ENCODE peak calls at places on chromosomes 3 and 15, in five cellular contexts. M, C, S, T and R are unnamed samples.

GRCh38 chr3:168511428-168512014 is 415.8 kb upstream of the GOLIM4 start:
- DNase-seq in M (no peak), C (no peak), S (no peak), T (no peak), R (no peak)

GRCh38 chr3:158352551-158352950 is 218.4 kb upstream of the MLF1 start:
- DNase-seq in M (no peak), C (no peak), S (no peak), T (no peak), R (no peak)

GRCh38 chr3:84077479-84077878 is 881.3 kb upstream of the CADM2 start:
- DNase-seq in M (no peak), C (no peak), S (no peak), T (no peak), R (no peak)

GRCh38 chr3:56424885-56425284 is 43.4 kb downstream of the ERC2 start:
- DNase-seq in M (no peak), C (no peak), S (no peak), T (no peak), R (no peak)

GRCh38 chr3:15610083-15610482 is 8.5 kb downstream of the BTD start:
- DNase-seq in M (no peak), C (no peak), S (no peak), T (no peak), R (no peak)

GRCh38 chr3:140420621-140421357 is 257.1 kb upstream of the TRIM42 start:
- DNase-seq in M (no peak), C (peak), S (no peak), T (no peak), R (no peak)

GRCh38 chr3:117017135-117017990 is 307.8 kb downstream of the TUSC7 start:
- DNase-seq in M (no peak), C (no peak), S (no peak), T (no peak), R (no peak)

GRCh38 chr3:113677745-113678144 is 18.7 kb downstream of the USF3 start:
- DNase-seq in M (no peak), C (no peak), S (no peak), T (no peak), R (peak)

GRCh38 chr15:58649175-58649574 is 100.3 kb downstream of the ADAM10 start:
- DNase-seq in M (no peak), C (no peak), S (no peak), T (no peak), R (no peak)

GRCh38 chr3:71549948-71550347 is 33.6 kb downstream of the FOXP1 start:
- DNase-seq in M (no peak), C (no peak), S (no peak), T (no peak), R (no peak)

GRCh38 chr3:50190921-50191660 is at the start of gene GNAT1:
- DNase-seq in M (no peak), C (no peak), S (no peak), T (no peak), R (no peak)

GRCh38 chr15:71051539-71051938 is 63.7 kb upstream of the THSD4 start:
- DNase-seq in M (no peak), C (no peak), S (no peak), T (no peak), R (no peak)

GRCh38 chr3:4561661-4562060 is 68.5 kb downstream of the ITPR1 start:
- DNase-seq in M (no peak), C (no peak), S (no peak), T (no peak), R (no peak)

GRCh38 chr15:95141486-95141885 is 910.1 kb downstream of the MCTP2 start:
- DNase-seq in M (no peak), C (no peak), S (no peak), T (no peak), R (no peak)

GRCh38 chr3:196471551-196471950 is 32.0 kb downstream of the RNF168 start:
- DNase-seq in M (no peak), C (no peak), S (no peak), T (no peak), R (no peak)

GRCh38 chr15:42130246-42130986 is 26.0 kb downstream of the PLA2G4F start:
- DNase-seq in M (no peak), C (no peak), S (peak), T (no peak), R (peak)

GRCh38 chr3:128170866-128171516 is 17.7 kb downstream of the EEFSEC start:
- DNase-seq in M (peak), C (peak), S (peak), T (peak), R (no peak)

GRCh38 chr3:149895339-149895738 is 75.4 kb downstream of the PFN2 start:
- DNase-seq in M (no peak), C (no peak), S (no peak), T (no peak), R (no peak)

GRCh38 chr3:154089416-154090115 is 31.6 kb upstream of the ARHGEF26 start:
- DNase-seq in M (no peak), C (no peak), S (no peak), T (no peak), R (no peak)

GRCh38 chr3:127709320-127710060 is 36.7 kb downstream of the ABTB1 start:
- DNase-seq in M (no peak), C (no peak), S (peak), T (no peak), R (peak)

GRCh38 chr15:29183071-29183831 is 86.4 kb downstream of the NSMCE3 start:
- DNase-seq in M (no peak), C (no peak), S (no peak), T (no peak), R (no peak)

GRCh38 chr3:178618907-178619306 is 82.7 kb downstream of the KCNMB2 start:
- DNase-seq in M (no peak), C (no peak), S (no peak), T (no peak), R (no peak)

GRCh38 chr15:67899596-67900283 is 59.9 kb upstream of the RNU6-1 start:
- DNase-seq in M (no peak), C (no peak), S (no peak), T (no peak), R (no peak)

GRCh38 chr15:99966815-99967214 is 233.6 kb upstream of the LYSMD4 start:
- DNase-seq in M (no peak), C (no peak), S (no peak), T (no peak), R (no peak)

GRCh38 chr3:64157150-64158035 is 67.9 kb downstream of the PRICKLE2 start:
- DNase-seq in M (no peak), C (no peak), S (no peak), T (no peak), R (no peak)

GRCh38 chr15:68612979-68613740 is 34.4 kb downstream of the CORO2B start:
- DNase-seq in M (no peak), C (no peak), S (no peak), T (no peak), R (no peak)

GRCh38 chr3:109731639-109732473 is 394.5 kb upstream of the DPPA4 start:
- DNase-seq in M (peak), C (peak), S (no peak), T (peak), R (no peak)

GRCh38 chr3:52892625-52893311 is 4.6 kb downstream of the STIMATE start:
- DNase-seq in M (no peak), C (no peak), S (no peak), T (no peak), R (no peak)

GRCh38 chr3:141795719-141796435 is 32.7 kb downstream of the GRK7 start:
- DNase-seq in M (no peak), C (no peak), S (no peak), T (no peak), R (no peak)

GRCh38 chr3:107452436-107452835 is 70.3 kb upstream of the BBX start:
- DNase-seq in M (no peak), C (no peak), S (no peak), T (no peak), R (no peak)

GRCh38 chr3:31892500-31892899 is 88.6 kb downstream of the OSBPL10 start:
- DNase-seq in M (no peak), C (no peak), S (no peak), T (no peak), R (no peak)